ENCODE peak calls at places on chromosomes 5 and 9, in eight cellular contexts. One of them, this sample, is unnamed.

GRCh38 chr5:6820851-6821479 is 107.7 kb downstream of the TENT4A start:
- DNase-seq in right lobe of liver: no peak
- DNase-seq in A673: peak; percentile 55
- DNase-seq in endodermal cell: peak; percentile 92
- DNase-seq in stomach: no peak
- DNase-seq in prostate gland: no peak
- DNase-seq in brain microvascular endothelial cell: no peak
- DNase-seq in GM12878: no peak
- DNase-seq in this sample: peak; percentile 20

GRCh38 chr9:113572076-113572861 is 108.7 kb downstream of the RGS3 start:
- DNase-seq in stomach: no peak
- DNase-seq in endodermal cell: peak; percentile 40
- DNase-seq in right lobe of liver: peak; percentile 30
- DNase-seq in prostate gland: no peak
- DNase-seq in A673: no peak
- DNase-seq in GM12878: no peak
- DNase-seq in brain microvascular endothelial cell: no peak
- DNase-seq in this sample: no peak

GRCh38 chr9:128323192-128323730 is 622 bp downstream of the COQ4 start:
- DNase-seq in prostate gland: no peak
- DNase-seq in endodermal cell: no peak
- DNase-seq in A673: no peak
- DNase-seq in stomach: no peak
- DNase-seq in brain microvascular endothelial cell: peak; percentile 31
- DNase-seq in GM12878: no peak
- DNase-seq in right lobe of liver: no peak
- DNase-seq in this sample: peak; percentile 40

GRCh38 chr9:131714161-131714646 is 25.7 kb downstream of the RAPGEF1 start:
- DNase-seq in GM12878: no peak
- DNase-seq in brain microvascular endothelial cell: peak; percentile 80
- DNase-seq in A673: no peak
- DNase-seq in right lobe of liver: no peak
- DNase-seq in endodermal cell: no peak
- DNase-seq in prostate gland: peak; percentile 65
- DNase-seq in stomach: peak; percentile 73
- DNase-seq in this sample: peak; percentile 98

GRCh38 chr5:90184764-90185163 is 224.8 kb downstream of the CETN3 start:
- DNase-seq in endodermal cell: no peak
- DNase-seq in right lobe of liver: no peak
- DNase-seq in stomach: no peak
- DNase-seq in brain microvascular endothelial cell: no peak
- DNase-seq in A673: no peak
- DNase-seq in prostate gland: no peak
- DNase-seq in GM12878: no peak
- DNase-seq in this sample: peak; percentile 19

GRCh38 chr9:88949425-88949824 is 41.8 kb upstream of the S1PR3 start:
- DNase-seq in prostate gland: no peak
- DNase-seq in endodermal cell: no peak
- DNase-seq in stomach: peak; percentile 30
- DNase-seq in A673: peak; percentile 95
- DNase-seq in right lobe of liver: no peak
- DNase-seq in GM12878: no peak
- DNase-seq in brain microvascular endothelial cell: peak; percentile 64
- DNase-seq in this sample: no peak

GRCh38 chr5:172852490-172853354 is 18.7 kb downstream of the ERGIC1 start:
- DNase-seq in right lobe of liver: peak; percentile 96
- DNase-seq in A673: no peak
- DNase-seq in GM12878: no peak
- DNase-seq in stomach: peak; percentile 70
- DNase-seq in prostate gland: no peak
- DNase-seq in brain microvascular endothelial cell: no peak
- DNase-seq in endodermal cell: no peak
- DNase-seq in this sample: no peak

GRCh38 chr5:73654171-73654811 is 28.3 kb downstream of the ARHGEF28 start:
- DNase-seq in GM12878: peak; percentile 65
- DNase-seq in stomach: no peak
- DNase-seq in A673: no peak
- DNase-seq in brain microvascular endothelial cell: no peak
- DNase-seq in right lobe of liver: no peak
- DNase-seq in endodermal cell: no peak
- DNase-seq in prostate gland: no peak
- DNase-seq in this sample: peak; percentile 99

GRCh38 chr9:114287001-114287762 is 35.7 kb upstream of the ORM1 start:
- DNase-seq in endodermal cell: peak; percentile 54
- DNase-seq in stomach: no peak
- DNase-seq in right lobe of liver: peak; percentile 40
- DNase-seq in GM12878: no peak
- DNase-seq in brain microvascular endothelial cell: no peak
- DNase-seq in prostate gland: no peak
- DNase-seq in A673: peak; percentile 51
- DNase-seq in this sample: no peak

GRCh38 chr9:121902483-121903135 is 190.5 kb downstream of the TTLL11 start:
- DNase-seq in GM12878: peak; percentile 15
- DNase-seq in endodermal cell: no peak
- DNase-seq in A673: no peak
- DNase-seq in stomach: no peak
- DNase-seq in prostate gland: no peak
- DNase-seq in brain microvascular endothelial cell: peak; percentile 99
- DNase-seq in right lobe of liver: no peak
- DNase-seq in this sample: peak; percentile 59

DNA sequence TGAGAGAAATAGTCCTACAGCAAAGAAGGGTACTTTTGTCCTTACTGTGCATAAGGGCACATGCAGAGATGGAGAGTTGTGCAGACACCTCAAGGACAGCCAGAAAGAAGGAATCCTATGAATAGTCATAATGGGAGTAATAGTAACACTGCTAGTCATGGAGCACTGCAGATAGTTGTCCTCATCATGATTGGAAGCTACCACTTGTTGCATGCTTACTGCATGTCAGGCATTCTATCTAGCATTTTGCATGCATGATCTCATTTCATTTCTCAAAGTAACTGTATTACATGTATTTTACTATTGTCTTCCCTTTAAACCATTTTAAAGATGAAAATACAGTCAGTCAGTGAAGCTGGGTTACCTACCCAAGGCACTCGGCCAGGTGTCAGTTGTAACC is 81.3 kb downstream of the PIK3R1 start:
- DNase-seq in brain microvascular endothelial cell: no peak
- DNase-seq in right lobe of liver: no peak
- DNase-seq in stomach: no peak
- DNase-seq in endodermal cell: no peak
- DNase-seq in A673: no peak
- DNase-seq in prostate gland: no peak
- DNase-seq in GM12878: no peak
- DNase-seq in this sample: no peak
- H3K36me3 ChIP-seq in brain microvascular endothelial cell: peaks cover 33% of the 10 kb centered on the region
- H3K36me3 ChIP-seq in right lobe of liver: peaks cover 86% of the 10 kb centered on the region
- H3K36me3 ChIP-seq in stomach: peaks cover 88% of the 10 kb centered on the region
- H3K36me3 ChIP-seq in endodermal cell: peaks cover 90% of the 10 kb centered on the region
- H3K36me3 ChIP-seq in A673: peaks cover 69% of the 10 kb centered on the region
- H3K36me3 ChIP-seq in prostate gland: peaks cover 17% of the 10 kb centered on the region
- H3K36me3 ChIP-seq in GM12878: peaks cover 28% of the 10 kb centered on the region
- H3K36me3 ChIP-seq in this sample: peaks cover 7% of the 10 kb centered on the region

GRCh38 chr5:1244976-1245375 is 19.8 kb downstream of the SLC6A18 start:
- DNase-seq in right lobe of liver: no peak
- DNase-seq in endodermal cell: peak; percentile 55
- DNase-seq in stomach: no peak
- DNase-seq in A673: no peak
- DNase-seq in GM12878: no peak
- DNase-seq in brain microvascular endothelial cell: no peak
- DNase-seq in prostate gland: no peak
- DNase-seq in this sample: no peak
- TF ChIP-seq CTCF in right lobe of liver: peak; percentile 9
- TF ChIP-seq CTCF in endodermal cell: peak; percentile 60
- TF ChIP-seq CTCF in stomach: no peak
- TF ChIP-seq CTCF in A673: no peak
- TF ChIP-seq CTCF in GM12878: no peak
- TF ChIP-seq CTCF in brain microvascular endothelial cell: no peak
- TF ChIP-seq CTCF in prostate gland: no peak
- TF ChIP-seq CTCF in this sample: no peak

DNA sequence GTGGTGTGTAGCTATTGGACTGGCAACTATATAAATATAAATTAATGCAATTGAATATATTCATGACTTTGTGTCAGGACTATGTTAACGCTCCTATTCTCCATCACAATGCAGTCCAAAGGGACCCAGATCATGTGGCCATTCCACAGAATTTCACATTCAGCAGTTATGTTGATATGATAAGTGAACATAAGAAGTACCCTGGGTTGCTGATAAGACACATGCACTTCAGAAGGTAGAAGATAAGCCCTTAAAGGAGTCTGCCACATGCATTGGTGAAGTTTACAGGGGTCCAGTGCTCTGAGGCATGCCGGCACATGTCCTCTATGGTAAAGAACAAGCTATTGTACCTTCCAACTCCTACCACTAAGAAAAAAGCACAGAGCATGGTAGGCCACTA is 76.4 kb downstream of the PHAX start:
- DNase-seq in right lobe of liver: no peak
- DNase-seq in brain microvascular endothelial cell: no peak
- DNase-seq in GM12878: no peak
- DNase-seq in endodermal cell: no peak
- DNase-seq in prostate gland: no peak
- DNase-seq in A673: no peak
- DNase-seq in stomach: no peak
- DNase-seq in this sample: no peak
- H3K36me3 ChIP-seq in right lobe of liver: no peaks in the 10 kb centered on the region
- H3K36me3 ChIP-seq in brain microvascular endothelial cell: no peaks in the 10 kb centered on the region
- H3K36me3 ChIP-seq in GM12878: no peaks in the 10 kb centered on the region
- H3K36me3 ChIP-seq in endodermal cell: no peaks in the 10 kb centered on the region
- H3K36me3 ChIP-seq in prostate gland: no peaks in the 10 kb centered on the region
- H3K36me3 ChIP-seq in A673: no peaks in the 10 kb centered on the region
- H3K36me3 ChIP-seq in stomach: no peaks in the 10 kb centered on the region
- H3K36me3 ChIP-seq in this sample: no peaks in the 10 kb centered on the region

DNA sequence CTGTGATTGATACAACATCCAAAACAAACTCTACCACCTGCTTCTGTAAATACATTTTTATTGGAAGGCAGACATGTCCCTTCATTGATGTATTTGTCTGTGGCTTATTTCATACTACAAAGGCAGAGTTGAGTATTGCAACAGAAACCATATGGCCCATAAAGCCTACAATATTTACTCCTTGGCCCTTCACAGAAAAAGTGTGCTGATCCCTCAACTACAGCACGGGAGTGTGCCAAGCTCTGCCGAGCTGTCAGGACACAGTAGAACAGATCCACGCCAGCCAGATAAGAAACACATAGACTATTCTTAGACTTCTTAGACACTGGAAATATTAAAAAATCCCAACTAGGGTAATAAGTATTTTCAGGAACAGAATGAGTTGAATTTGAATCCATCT is 13.2 kb downstream of the TICAM2 start:
- DNase-seq in right lobe of liver: no peak
- DNase-seq in stomach: no peak
- DNase-seq in endodermal cell: no peak
- DNase-seq in brain microvascular endothelial cell: no peak
- DNase-seq in A673: no peak
- DNase-seq in GM12878: no peak
- DNase-seq in prostate gland: peak; percentile 19
- DNase-seq in this sample: no peak
- TF ChIP-seq CTCF in right lobe of liver: no peak
- TF ChIP-seq CTCF in stomach: no peak
- TF ChIP-seq CTCF in endodermal cell: no peak
- TF ChIP-seq CTCF in brain microvascular endothelial cell: no peak
- TF ChIP-seq CTCF in A673: no peak
- TF ChIP-seq CTCF in GM12878: no peak
- TF ChIP-seq CTCF in prostate gland: no peak
- TF ChIP-seq CTCF in this sample: no peak

DNA sequence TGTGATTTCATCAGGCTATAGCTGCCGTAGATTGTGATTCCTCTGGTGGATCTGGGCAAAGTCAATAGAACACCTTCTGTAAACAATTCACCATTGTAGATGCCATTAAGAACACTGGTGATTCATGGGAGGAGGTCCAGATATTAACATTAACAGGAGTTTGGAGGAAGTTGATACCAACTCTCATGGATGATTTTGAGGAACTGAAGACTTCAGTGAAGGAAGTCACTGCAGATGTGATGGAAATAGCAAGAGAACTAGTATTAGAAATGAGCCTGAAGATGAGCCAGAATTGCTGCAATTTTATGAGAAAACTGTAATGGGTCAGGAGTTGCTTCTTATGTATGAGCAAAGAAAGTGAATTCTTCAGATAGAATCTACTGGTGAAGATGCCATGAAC is 26.9 kb downstream of the TCERG1 start:
- DNase-seq in endodermal cell: no peak
- DNase-seq in GM12878: no peak
- DNase-seq in prostate gland: no peak
- DNase-seq in brain microvascular endothelial cell: no peak
- DNase-seq in stomach: no peak
- DNase-seq in right lobe of liver: no peak
- DNase-seq in A673: no peak
- DNase-seq in this sample: no peak
- H3K36me3 ChIP-seq in endodermal cell: peaks cover 93% of the 10 kb centered on the region
- H3K36me3 ChIP-seq in GM12878: peaks cover 54% of the 10 kb centered on the region
- H3K36me3 ChIP-seq in prostate gland: peaks cover 7% of the 10 kb centered on the region
- H3K36me3 ChIP-seq in brain microvascular endothelial cell: peaks cover 50% of the 10 kb centered on the region
- H3K36me3 ChIP-seq in stomach: peaks cover 97% of the 10 kb centered on the region
- H3K36me3 ChIP-seq in right lobe of liver: peaks cover 44% of the 10 kb centered on the region
- H3K36me3 ChIP-seq in A673: peaks cover 79% of the 10 kb centered on the region
- H3K36me3 ChIP-seq in this sample: peaks cover 10% of the 10 kb centered on the region

DNA sequence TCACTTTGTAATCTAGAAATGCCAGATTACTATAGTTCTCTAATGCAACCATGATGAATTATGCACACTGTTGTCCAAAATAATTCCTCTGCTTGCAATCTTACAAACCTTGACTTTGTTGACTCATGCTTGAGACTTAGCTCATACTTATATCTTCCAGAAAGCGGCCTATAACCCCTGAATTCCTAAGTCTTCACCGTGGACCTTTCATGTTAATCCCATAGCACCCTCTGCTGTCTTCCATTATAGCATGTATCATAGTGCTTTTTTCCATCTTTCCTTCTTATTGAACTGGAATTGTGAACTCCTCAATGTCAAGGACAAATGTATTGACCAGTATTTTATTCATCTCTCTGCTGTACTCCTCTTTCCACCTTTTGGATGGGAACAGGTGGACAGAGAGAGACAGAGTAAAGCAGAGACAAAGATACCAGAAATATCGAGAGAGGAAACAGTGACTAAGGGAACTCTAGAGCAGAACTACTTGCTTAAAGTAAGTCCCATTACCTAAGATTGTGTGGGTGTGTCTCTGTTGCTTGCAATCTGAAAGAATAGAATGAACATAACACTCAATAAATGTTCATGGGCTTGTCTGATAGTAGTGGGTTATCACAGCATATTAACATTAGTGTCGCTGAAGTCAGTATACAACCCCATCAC is 110.0 kb downstream of the LURAP1L start:
- DNase-seq in right lobe of liver: no peak
- DNase-seq in GM12878: no peak
- DNase-seq in prostate gland: no peak
- DNase-seq in A673: peak; percentile 71
- DNase-seq in stomach: no peak
- DNase-seq in brain microvascular endothelial cell: peak; percentile 63
- DNase-seq in endodermal cell: no peak
- DNase-seq in this sample: peak; percentile 87
- TF ChIP-seq CTCF in right lobe of liver: peak; percentile 61
- TF ChIP-seq CTCF in GM12878: peak; percentile 6
- TF ChIP-seq CTCF in prostate gland: peak; percentile 58
- TF ChIP-seq CTCF in A673: peak; percentile 71
- TF ChIP-seq CTCF in stomach: peak; percentile 30
- TF ChIP-seq CTCF in brain microvascular endothelial cell: peak; percentile 64
- TF ChIP-seq CTCF in endodermal cell: peak; percentile 62
- TF ChIP-seq CTCF in this sample: peak; percentile 51